ENCODE peak calls at places on chromosomes 4 and X, in six cellular contexts. F is GM19239, M is HT1080, J is hippocampal formation, O is K562, U is T47D. P is an unnamed sample.

GRCh38 chr4:10623241-10623640 is 61.3 kb downstream of the CLNK start:
- DNase-seq in F (no peak), M (peak), J (no peak), O (no peak), U (no peak), P (no peak)

GRCh38 chr4:142719854-142720541 is 126.1 kb downstream of the INPP4B start:
- DNase-seq in F (no peak), M (peak), J (no peak), O (no peak), U (peak), P (peak)

GRCh38 chrX:111168314-111168713 is 72.3 kb downstream of the PAK3 start:
- DNase-seq in F (no peak), M (peak), J (no peak), O (peak), U (peak), P (no peak)

GRCh38 chr4:89838005-89838404 is 1.0 kb upstream of the SNCA start:
- DNase-seq in F (no peak), M (no peak), J (no peak), O (peak), U (no peak), P (no peak)

GRCh38 chr4:152255437-152255836 is 280.5 kb downstream of the FBXW7 start:
- DNase-seq in F (peak), M (peak), J (no peak), O (no peak), U (no peak), P (no peak)

GRCh38 chr4:39814403-39815185 is 116.7 kb downstream of the UBE2K start:
- DNase-seq in F (no peak), M (no peak), J (no peak), O (no peak), U (peak), P (no peak)

GRCh38 chr4:153137168-153137567 is 67.1 kb upstream of the TRIM2 start:
- DNase-seq in F (no peak), M (peak), J (no peak), O (no peak), U (no peak), P (no peak)

GRCh38 chr4:107896158-107896645 is 35.1 kb upstream of the CYP2U1 start:
- DNase-seq in F (no peak), M (peak), J (no peak), O (no peak), U (peak), P (peak)

GRCh38 chr4:121308328-121308663 is 72.5 kb downstream of the QRFPR start:
- DNase-seq in F (no peak), M (no peak), J (no peak), O (no peak), U (no peak), P (no peak)

GRCh38 chr4:164621886-164622521 is 131.9 kb upstream of the SMIM31 start:
- DNase-seq in F (no peak), M (no peak), J (no peak), O (no peak), U (peak), P (peak)

GRCh38 chr4:84238247-84239090 is 260.6 kb downstream of the NKX6-1 start:
- DNase-seq in F (no peak), M (peak), J (no peak), O (no peak), U (no peak), P (no peak)

GRCh38 chr4:45554423-45554822 is 569.4 kb downstream of the GABRG1 start:
- DNase-seq in F (no peak), M (peak), J (no peak), O (no peak), U (no peak), P (no peak)

GRCh38 chr4:35525192-35525978 is 718.9 kb downstream of the ARAP2 start:
- DNase-seq in F (no peak), M (no peak), J (peak), O (no peak), U (no peak), P (no peak)

GRCh38 chr4:54566608-54567007 is 91.1 kb upstream of the KIT start:
- DNase-seq in F (peak), M (no peak), J (no peak), O (no peak), U (no peak), P (no peak)

GRCh38 chr4:35730414-35730813 is 513.9 kb downstream of the ARAP2 start:
- DNase-seq in F (no peak), M (no peak), J (no peak), O (no peak), U (no peak), P (no peak)

GRCh38 chrX:630922-631496 is 418 bp downstream of the SHOX start:
- DNase-seq in F (no peak), M (no peak), J (no peak), O (no peak), U (no peak), P (no peak)

GRCh38 chr4:101865501-101866062 is 75.1 kb downstream of the BANK1 start:
- DNase-seq in F (no peak), M (peak), J (no peak), O (no peak), U (peak), P (peak)

GRCh38 chrX:148417934-148418333 is 82.5 kb upstream of the AFF2 start:
- DNase-seq in F (no peak), M (peak), J (no peak), O (no peak), U (no peak), P (no peak)

GRCh38 chr4:128979934-128980333 is 113.4 kb downstream of the SCLT1 start:
- DNase-seq in F (no peak), M (peak), J (no peak), O (peak), U (peak), P (peak)

GRCh38 chr4:114087596-114088230 is 108.3 kb upstream of the ARSJ start:
- DNase-seq in F (no peak), M (peak), J (no peak), O (no peak), U (no peak), P (no peak)

GRCh38 chrX:16946971-16947562 is 609 bp downstream of the REPS2 start:
- DNase-seq in F (no peak), M (no peak), J (peak), O (no peak), U (peak), P (no peak)

GRCh38 chr4:83370640-83370906 is 35.9 kb upstream of the HPSE start:
- DNase-seq in F (no peak), M (peak), J (no peak), O (no peak), U (no peak), P (no peak)

GRCh38 chrX:119095936-119096335 is 23.1 kb downstream of the CT47C1 start:
- DNase-seq in F (no peak), M (no peak), J (no peak), O (no peak), U (no peak), P (no peak)

GRCh38 chrX:44829836-44830235 is 14.0 kb upstream of the DUSP21 start:
- DNase-seq in F (no peak), M (no peak), J (no peak), O (no peak), U (no peak), P (no peak)

GRCh38 chr4:57074753-57075152 is 35.4 kb downstream of the IGFBP7 start:
- DNase-seq in F (no peak), M (peak), J (no peak), O (no peak), U (no peak), P (peak)

GRCh38 chrX:65924938-65925507 is 114.9 kb downstream of the VSIG4 start:
- DNase-seq in F (no peak), M (no peak), J (no peak), O (peak), U (no peak), P (peak)

GRCh38 chr4:167100120-167100519 is 134.2 kb downstream of the SPOCK3 start:
- DNase-seq in F (no peak), M (peak), J (peak), O (no peak), U (peak), P (peak)

GRCh38 chr4:88275516-88275915 is 8.8 kb downstream of the PPM1K start:
- DNase-seq in F (no peak), M (no peak), J (no peak), O (no peak), U (no peak), P (no peak)

GRCh38 chr4:103998752-103999151 is 279.0 kb upstream of the TACR3 start:
- DNase-seq in F (no peak), M (no peak), J (no peak), O (no peak), U (no peak), P (no peak)

GRCh38 chrX:1542994-1543725 is 6.2 kb upstream of the P2RY8 start:
- DNase-seq in F (no peak), M (no peak), J (no peak), O (no peak), U (no peak), P (no peak)

GRCh38 chr4:125316391-125316780 is 1.6 kb downstream of the FAT4 start:
- DNase-seq in F (no peak), M (no peak), J (no peak), O (no peak), U (no peak), P (no peak)

GRCh38 chrX:65690057-65690855 is 22.8 kb downstream of the MSN start:
- DNase-seq in F (no peak), M (peak), J (no peak), O (no peak), U (no peak), P (no peak)

GRCh38 chr4:138226351-138226750 is 15.8 kb downstream of the SLC7A11 start:
- DNase-seq in F (no peak), M (no peak), J (no peak), O (no peak), U (no peak), P (no peak)

GRCh38 chr4:122309988-122310626 is 68.7 kb upstream of the ADAD1 start:
- DNase-seq in F (no peak), M (no peak), J (no peak), O (peak), U (peak), P (no peak)

GRCh38 chrX:40298569-40298968 is 200.8 kb upstream of the BCOR start:
- DNase-seq in F (no peak), M (no peak), J (no peak), O (no peak), U (no peak), P (no peak)

GRCh38 chrX:48940404-48940955 is 16.9 kb downstream of the OTUD5 start:
- DNase-seq in F (no peak), M (no peak), J (no peak), O (peak), U (no peak), P (no peak)

GRCh38 chr4:82900335-82901128 is at the start of gene THAP9:
- DNase-seq in F (peak), M (peak), J (peak), O (peak), U (peak), P (peak)

GRCh38 chr4:153713840-153714239 is 29.8 kb downstream of the TLR2 start:
- DNase-seq in F (no peak), M (peak), J (no peak), O (no peak), U (no peak), P (peak)